ENCODE peak calls at places on chromosomes 12 and 14, in nine cellular contexts. One of them, this sample, is unnamed.

GRCh38 chr12:75635606-75636444 is 124.4 kb upstream of the KRR1 start:
- DNase-seq in amygdala: no peak
- DNase-seq in iPS-NIHi11: no peak
- DNase-seq in cardiac septum: no peak
- DNase-seq in NCI-H187: no peak
- DNase-seq in cardiac fibroblast: peak; percentile 93
- DNase-seq in hippocampal formation: no peak
- DNase-seq in stimulated activated CD4-positive, alpha-beta T cell treated with anti-CD3 and anti-CD28 coated beads, Interleukin-4, amount 100 ng/mL, for 24 hours: peak; percentile 23
- DNase-seq in stimulated activated CD8-positive, alpha-beta memory T cell treated with anti-CD3 and anti-CD28 coated beads, Interleukin-15, amount 100 ng/mL, for 1 hour: no peak
- DNase-seq in this sample: no peak

GRCh38 chr12:87813476-87814234 is 215.5 kb downstream of the C12orf50 start:
- DNase-seq in iPS-NIHi11: no peak
- DNase-seq in cardiac fibroblast: peak; percentile 80
- DNase-seq in NCI-H187: no peak
- DNase-seq in stimulated activated CD8-positive, alpha-beta memory T cell treated with anti-CD3 and anti-CD28 coated beads, Interleukin-15, amount 100 ng/mL, for 1 hour: no peak
- DNase-seq in hippocampal formation: no peak
- DNase-seq in amygdala: no peak
- DNase-seq in cardiac septum: no peak
- DNase-seq in stimulated activated CD4-positive, alpha-beta T cell treated with anti-CD3 and anti-CD28 coated beads, Interleukin-4, amount 100 ng/mL, for 24 hours: no peak
- DNase-seq in this sample: no peak

GRCh38 chr12:92253301-92253700 is 107.7 kb upstream of the BTG1 start:
- DNase-seq in amygdala: no peak
- DNase-seq in hippocampal formation: no peak
- DNase-seq in cardiac septum: no peak
- DNase-seq in stimulated activated CD8-positive, alpha-beta memory T cell treated with anti-CD3 and anti-CD28 coated beads, Interleukin-15, amount 100 ng/mL, for 1 hour: no peak
- DNase-seq in NCI-H187: no peak
- DNase-seq in cardiac fibroblast: no peak
- DNase-seq in iPS-NIHi11: no peak
- DNase-seq in stimulated activated CD4-positive, alpha-beta T cell treated with anti-CD3 and anti-CD28 coated beads, Interleukin-4, amount 100 ng/mL, for 24 hours: no peak
- DNase-seq in this sample: no peak

GRCh38 chr14:84225243-84225642 is 1304.7 kb upstream of the FLRT2 start:
- DNase-seq in stimulated activated CD8-positive, alpha-beta memory T cell treated with anti-CD3 and anti-CD28 coated beads, Interleukin-15, amount 100 ng/mL, for 1 hour: no peak
- DNase-seq in cardiac fibroblast: no peak
- DNase-seq in hippocampal formation: no peak
- DNase-seq in cardiac septum: no peak
- DNase-seq in stimulated activated CD4-positive, alpha-beta T cell treated with anti-CD3 and anti-CD28 coated beads, Interleukin-4, amount 100 ng/mL, for 24 hours: no peak
- DNase-seq in iPS-NIHi11: no peak
- DNase-seq in amygdala: no peak
- DNase-seq in NCI-H187: no peak
- DNase-seq in this sample: no peak

GRCh38 chr12:89468648-89469326 is 55.8 kb downstream of the GALNT4 start:
- DNase-seq in amygdala: no peak
- DNase-seq in stimulated activated CD8-positive, alpha-beta memory T cell treated with anti-CD3 and anti-CD28 coated beads, Interleukin-15, amount 100 ng/mL, for 1 hour: no peak
- DNase-seq in stimulated activated CD4-positive, alpha-beta T cell treated with anti-CD3 and anti-CD28 coated beads, Interleukin-4, amount 100 ng/mL, for 24 hours: no peak
- DNase-seq in iPS-NIHi11: no peak
- DNase-seq in cardiac fibroblast: no peak
- DNase-seq in cardiac septum: no peak
- DNase-seq in NCI-H187: no peak
- DNase-seq in hippocampal formation: no peak
- DNase-seq in this sample: no peak

GRCh38 chr14:65303185-65303901 is 109.2 kb upstream of the FUT8 start:
- DNase-seq in iPS-NIHi11: no peak
- DNase-seq in cardiac septum: no peak
- DNase-seq in hippocampal formation: no peak
- DNase-seq in amygdala: no peak
- DNase-seq in cardiac fibroblast: peak; percentile 69
- DNase-seq in stimulated activated CD8-positive, alpha-beta memory T cell treated with anti-CD3 and anti-CD28 coated beads, Interleukin-15, amount 100 ng/mL, for 1 hour: no peak
- DNase-seq in NCI-H187: no peak
- DNase-seq in stimulated activated CD4-positive, alpha-beta T cell treated with anti-CD3 and anti-CD28 coated beads, Interleukin-4, amount 100 ng/mL, for 24 hours: no peak
- DNase-seq in this sample: no peak

GRCh38 chr12:58919271-58920101 is 818 bp downstream of the LRIG3 start:
- DNase-seq in hippocampal formation: peak; percentile 26
- DNase-seq in stimulated activated CD8-positive, alpha-beta memory T cell treated with anti-CD3 and anti-CD28 coated beads, Interleukin-15, amount 100 ng/mL, for 1 hour: no peak
- DNase-seq in stimulated activated CD4-positive, alpha-beta T cell treated with anti-CD3 and anti-CD28 coated beads, Interleukin-4, amount 100 ng/mL, for 24 hours: no peak
- DNase-seq in iPS-NIHi11: peak; percentile 22
- DNase-seq in amygdala: no peak
- DNase-seq in cardiac septum: no peak
- DNase-seq in NCI-H187: no peak
- DNase-seq in cardiac fibroblast: peak; percentile 66
- DNase-seq in this sample: no peak

GRCh38 chr12:39813776-39814175 is 194.2 kb upstream of the ABCD2 start:
- DNase-seq in amygdala: no peak
- DNase-seq in stimulated activated CD4-positive, alpha-beta T cell treated with anti-CD3 and anti-CD28 coated beads, Interleukin-4, amount 100 ng/mL, for 24 hours: no peak
- DNase-seq in cardiac septum: no peak
- DNase-seq in stimulated activated CD8-positive, alpha-beta memory T cell treated with anti-CD3 and anti-CD28 coated beads, Interleukin-15, amount 100 ng/mL, for 1 hour: no peak
- DNase-seq in iPS-NIHi11: no peak
- DNase-seq in NCI-H187: no peak
- DNase-seq in cardiac fibroblast: peak; percentile 79
- DNase-seq in hippocampal formation: no peak
- DNase-seq in this sample: no peak

GRCh38 chr14:104084251-104085002 is 1.1 kb upstream of the ASPG start:
- DNase-seq in iPS-NIHi11: no peak
- DNase-seq in stimulated activated CD8-positive, alpha-beta memory T cell treated with anti-CD3 and anti-CD28 coated beads, Interleukin-15, amount 100 ng/mL, for 1 hour: no peak
- DNase-seq in amygdala: no peak
- DNase-seq in cardiac fibroblast: no peak
- DNase-seq in stimulated activated CD4-positive, alpha-beta T cell treated with anti-CD3 and anti-CD28 coated beads, Interleukin-4, amount 100 ng/mL, for 24 hours: no peak
- DNase-seq in NCI-H187: no peak
- DNase-seq in cardiac septum: no peak
- DNase-seq in hippocampal formation: no peak
- DNase-seq in this sample: no peak

GRCh38 chr14:30569216-30569902 is 10.4 kb downstream of the G2E3 start:
- DNase-seq in hippocampal formation: no peak
- DNase-seq in stimulated activated CD8-positive, alpha-beta memory T cell treated with anti-CD3 and anti-CD28 coated beads, Interleukin-15, amount 100 ng/mL, for 1 hour: no peak
- DNase-seq in cardiac fibroblast: no peak
- DNase-seq in cardiac septum: no peak
- DNase-seq in iPS-NIHi11: no peak
- DNase-seq in stimulated activated CD4-positive, alpha-beta T cell treated with anti-CD3 and anti-CD28 coated beads, Interleukin-4, amount 100 ng/mL, for 24 hours: no peak
- DNase-seq in NCI-H187: no peak
- DNase-seq in amygdala: no peak
- DNase-seq in this sample: no peak

GRCh38 chr14:64711039-64711438 is 6.8 kb downstream of the PLEKHG3 start:
- DNase-seq in cardiac septum: no peak
- DNase-seq in stimulated activated CD8-positive, alpha-beta memory T cell treated with anti-CD3 and anti-CD28 coated beads, Interleukin-15, amount 100 ng/mL, for 1 hour: no peak
- DNase-seq in iPS-NIHi11: no peak
- DNase-seq in amygdala: no peak
- DNase-seq in NCI-H187: no peak
- DNase-seq in stimulated activated CD4-positive, alpha-beta T cell treated with anti-CD3 and anti-CD28 coated beads, Interleukin-4, amount 100 ng/mL, for 24 hours: no peak
- DNase-seq in cardiac fibroblast: no peak
- DNase-seq in hippocampal formation: no peak
- DNase-seq in this sample: peak; percentile 90

GRCh38 chr14:69404478-69404877 is 6.0 kb downstream of the SLC39A9 start:
- DNase-seq in stimulated activated CD4-positive, alpha-beta T cell treated with anti-CD3 and anti-CD28 coated beads, Interleukin-4, amount 100 ng/mL, for 24 hours: no peak
- DNase-seq in cardiac septum: no peak
- DNase-seq in hippocampal formation: no peak
- DNase-seq in stimulated activated CD8-positive, alpha-beta memory T cell treated with anti-CD3 and anti-CD28 coated beads, Interleukin-15, amount 100 ng/mL, for 1 hour: no peak
- DNase-seq in NCI-H187: no peak
- DNase-seq in iPS-NIHi11: no peak
- DNase-seq in amygdala: no peak
- DNase-seq in cardiac fibroblast: no peak
- DNase-seq in this sample: no peak

GRCh38 chr14:100147181-100147631 is 12.2 kb downstream of the DEGS2 start:
- DNase-seq in cardiac fibroblast: no peak
- DNase-seq in amygdala: no peak
- DNase-seq in hippocampal formation: no peak
- DNase-seq in stimulated activated CD4-positive, alpha-beta T cell treated with anti-CD3 and anti-CD28 coated beads, Interleukin-4, amount 100 ng/mL, for 24 hours: peak; percentile 61
- DNase-seq in NCI-H187: peak; percentile 64
- DNase-seq in iPS-NIHi11: no peak
- DNase-seq in cardiac septum: no peak
- DNase-seq in stimulated activated CD8-positive, alpha-beta memory T cell treated with anti-CD3 and anti-CD28 coated beads, Interleukin-15, amount 100 ng/mL, for 1 hour: peak; percentile 39
- DNase-seq in this sample: no peak

GRCh38 chr12:82862069-82862841 is 175.5 kb downstream of the TMTC2 start:
- DNase-seq in stimulated activated CD8-positive, alpha-beta memory T cell treated with anti-CD3 and anti-CD28 coated beads, Interleukin-15, amount 100 ng/mL, for 1 hour: no peak
- DNase-seq in NCI-H187: peak; percentile 1
- DNase-seq in cardiac fibroblast: no peak
- DNase-seq in cardiac septum: no peak
- DNase-seq in amygdala: no peak
- DNase-seq in hippocampal formation: no peak
- DNase-seq in iPS-NIHi11: no peak
- DNase-seq in stimulated activated CD4-positive, alpha-beta T cell treated with anti-CD3 and anti-CD28 coated beads, Interleukin-4, amount 100 ng/mL, for 24 hours: no peak
- DNase-seq in this sample: no peak

GRCh38 chr14:100846309-100846859 is 20.5 kb downstream of the MEG3 start:
- DNase-seq in NCI-H187: no peak
- DNase-seq in amygdala: no peak
- DNase-seq in stimulated activated CD4-positive, alpha-beta T cell treated with anti-CD3 and anti-CD28 coated beads, Interleukin-4, amount 100 ng/mL, for 24 hours: no peak
- DNase-seq in hippocampal formation: no peak
- DNase-seq in iPS-NIHi11: no peak
- DNase-seq in cardiac fibroblast: no peak
- DNase-seq in cardiac septum: no peak
- DNase-seq in stimulated activated CD8-positive, alpha-beta memory T cell treated with anti-CD3 and anti-CD28 coated beads, Interleukin-15, amount 100 ng/mL, for 1 hour: no peak
- DNase-seq in this sample: no peak

GRCh38 chr12:25186788-25187397 is 8.1 kb downstream of the DNAI7 start:
- DNase-seq in stimulated activated CD4-positive, alpha-beta T cell treated with anti-CD3 and anti-CD28 coated beads, Interleukin-4, amount 100 ng/mL, for 24 hours: no peak
- DNase-seq in amygdala: no peak
- DNase-seq in hippocampal formation: no peak
- DNase-seq in NCI-H187: no peak
- DNase-seq in cardiac fibroblast: no peak
- DNase-seq in stimulated activated CD8-positive, alpha-beta memory T cell treated with anti-CD3 and anti-CD28 coated beads, Interleukin-15, amount 100 ng/mL, for 1 hour: no peak
- DNase-seq in iPS-NIHi11: no peak
- DNase-seq in cardiac septum: no peak
- DNase-seq in this sample: no peak

GRCh38 chr14:39426605-39427004 is 5.6 kb downstream of the FBXO33 start:
- DNase-seq in amygdala: no peak
- DNase-seq in NCI-H187: no peak
- DNase-seq in stimulated activated CD4-positive, alpha-beta T cell treated with anti-CD3 and anti-CD28 coated beads, Interleukin-4, amount 100 ng/mL, for 24 hours: no peak
- DNase-seq in iPS-NIHi11: no peak
- DNase-seq in cardiac fibroblast: peak; percentile 71
- DNase-seq in hippocampal formation: no peak
- DNase-seq in stimulated activated CD8-positive, alpha-beta memory T cell treated with anti-CD3 and anti-CD28 coated beads, Interleukin-15, amount 100 ng/mL, for 1 hour: no peak
- DNase-seq in cardiac septum: no peak
- DNase-seq in this sample: no peak

This sample was measured in left lobe of liver.